ENCODE peak calls at places on chromosomes 7 and 10, in seven cellular contexts. G is SK-N-SH, M is K562, F is Panc1, Q is HepG2, U is H1, T is GM12878. Y is an unnamed sample.

GRCh38 chr10:17023386-17024298 is 106.0 kb downstream of the CUBN start:
- DNase-seq in G (no peak), M (peak), F (no peak), Q (peak), U (no peak), T (peak), Y (peak)

GRCh38 chr7:30464231-30464660 is 14.3 kb downstream of the NOD1 start:
- DNase-seq in G (no peak), M (no peak), F (no peak), Q (no peak), U (no peak), T (peak), Y (no peak)

GRCh38 chr7:49775065-49775948 is 1.9 kb downstream of the VWC2 start:
- DNase-seq in G (peak), M (no peak), F (no peak), Q (no peak), U (no peak), T (no peak), Y (no peak)

GRCh38 chr10:90930971-90931841 is 10.3 kb upstream of the ANKRD1 start:
- DNase-seq in G (no peak), M (no peak), F (no peak), Q (peak), U (peak), T (no peak), Y (no peak)

GRCh38 chr7:142385528-142386340 is 127.9 kb upstream of the PRSS58 start:
- DNase-seq in G (peak), M (peak), F (peak), Q (peak), U (no peak), T (peak), Y (peak)

GRCh38 chr7:2864999-2865670 is 21.0 kb upstream of the GNA12 start:
- DNase-seq in G (peak), M (peak), F (peak), Q (peak), U (no peak), T (no peak), Y (peak)

GRCh38 chr10:5889624-5890518 is at the start of the genes ANKRD16 and FBH1:
- DNase-seq in G (peak), M (peak), F (peak), Q (peak), U (peak), T (peak), Y (peak)

GRCh38 chr7:122688385-122688998 is 10.4 kb downstream of the RNF133 start:
- DNase-seq in G (no peak), M (no peak), F (no peak), Q (no peak), U (no peak), T (no peak), Y (no peak)

GRCh38 chr7:15864260-15864991 is 177.9 kb upstream of the MEOX2 start:
- DNase-seq in G (no peak), M (no peak), F (no peak), Q (no peak), U (no peak), T (no peak), Y (no peak)

GRCh38 chr7:19713676-19714075 is 4.8 kb upstream of the POLR1F start:
- DNase-seq in G (peak), M (peak), F (peak), Q (peak), U (no peak), T (peak), Y (peak)

GRCh38 chr7:156703209-156703608 is 62.6 kb downstream of the RNF32 start:
- DNase-seq in G (no peak), M (no peak), F (no peak), Q (no peak), U (no peak), T (no peak), Y (no peak)

GRCh38 chr7:17944720-17945119 is 4.4 kb upstream of the SNX13 start:
- DNase-seq in G (peak), M (peak), F (no peak), Q (no peak), U (no peak), T (no peak), Y (no peak)

GRCh38 chr10:5545011-5545410 is 20.2 kb downstream of the CALML3 start:
- DNase-seq in G (no peak), M (no peak), F (no peak), Q (no peak), U (no peak), T (no peak), Y (no peak)

GRCh38 chr10:130817046-130817624 is 494.4 kb downstream of the TCERG1L start:
- DNase-seq in G (no peak), M (no peak), F (no peak), Q (no peak), U (no peak), T (no peak), Y (no peak)

GRCh38 chr10:43960477-43960876 is 311.8 kb upstream of the ZNF32 start:
- DNase-seq in G (no peak), M (no peak), F (no peak), Q (no peak), U (no peak), T (no peak), Y (no peak)

GRCh38 chr10:73815719-73816030 is 4.3 kb upstream of the NDST2 start:
- DNase-seq in G (no peak), M (no peak), F (no peak), Q (no peak), U (no peak), T (no peak), Y (no peak)

GRCh38 chr10:29621161-29621560 is 13.6 kb downstream of the SVIL start:
- DNase-seq in G (no peak), M (no peak), F (no peak), Q (peak), U (no peak), T (no peak), Y (no peak)

GRCh38 chr10:28548781-28549498 is 16.0 kb downstream of the WAC start:
- DNase-seq in G (no peak), M (no peak), F (no peak), Q (no peak), U (no peak), T (no peak), Y (no peak)

GRCh38 chr7:84144480-84144879 is 50.1 kb downstream of the SEMA3A start:
- DNase-seq in G (no peak), M (no peak), F (no peak), Q (no peak), U (no peak), T (no peak), Y (no peak)

GRCh38 chr7:28217161-28217560 is 36.6 kb upstream of the JAZF1 start:
- DNase-seq in G (no peak), M (no peak), F (no peak), Q (no peak), U (no peak), T (no peak), Y (no peak)

GRCh38 chr7:122518488-122518887 is 180.4 kb downstream of the RNF133 start:
- DNase-seq in G (no peak), M (no peak), F (no peak), Q (no peak), U (no peak), T (no peak), Y (no peak)

GRCh38 chr10:117175215-117175900 is 21.9 kb upstream of the KCNK18 start:
- DNase-seq in G (peak), M (no peak), F (no peak), Q (no peak), U (no peak), T (no peak), Y (no peak)

GRCh38 chr7:45646996-45647411 is 72.8 kb downstream of the ADCY1 start:
- DNase-seq in G (peak), M (no peak), F (no peak), Q (no peak), U (no peak), T (no peak), Y (no peak)

GRCh38 chr10:76015245-76015644 is 583.8 kb downstream of the LRMDA start:
- DNase-seq in G (no peak), M (no peak), F (no peak), Q (no peak), U (no peak), T (no peak), Y (no peak)

DNA sequence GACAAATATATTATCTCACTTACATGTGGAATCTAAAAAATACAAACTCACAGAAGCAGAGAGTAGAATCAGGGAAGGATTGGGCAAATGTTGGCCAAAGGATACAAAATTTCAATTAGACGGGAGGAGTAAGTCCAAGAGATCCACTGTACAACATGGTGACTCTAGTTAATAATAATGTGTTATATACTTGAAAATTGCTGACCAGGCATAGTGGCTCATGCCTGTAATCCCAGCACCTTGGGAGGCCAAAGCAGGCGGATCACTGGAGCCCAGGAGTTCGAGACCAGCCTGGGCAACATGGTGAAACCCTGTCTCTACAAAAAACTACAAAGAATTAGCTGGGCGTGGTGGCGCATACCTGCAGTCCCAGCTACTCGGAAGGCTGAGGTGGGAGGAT is 16.4 kb downstream of the MTERF1 start:
- DNase-seq in G (no peak), M (no peak), F (no peak), Q (no peak), U (no peak), T (no peak), Y (no peak)
- TF ChIP-seq SIN3A in G (no peak), M (no peak), F (no peak), Q (no peak), U (no peak), T (no peak), Y (no peak)

GRCh38 chr10:61364619-61365018 is 88.6 kb downstream of the TMEM26 start:
- DNase-seq in G (no peak), M (no peak), F (no peak), Q (no peak), U (no peak), T (no peak), Y (no peak)

DNA sequence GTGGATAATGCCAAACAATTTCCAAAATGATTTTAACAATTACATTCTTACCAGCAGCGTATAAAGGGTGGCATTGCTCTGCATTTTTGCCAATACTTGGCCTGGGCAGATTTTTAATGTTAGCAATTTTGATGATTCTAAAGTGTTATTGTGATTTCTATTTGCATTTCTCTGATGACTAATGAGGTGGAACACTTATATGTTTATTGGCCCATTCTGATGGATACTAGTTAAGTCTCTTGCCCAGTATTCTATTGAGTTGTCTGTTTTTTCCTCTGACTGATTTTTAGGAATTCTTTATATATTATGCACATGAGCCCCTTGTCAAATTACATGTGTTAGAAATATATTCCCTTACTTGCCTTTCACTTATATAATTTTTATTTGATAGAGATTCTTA is 86.8 kb downstream of the TMEM26 start:
- DNase-seq in G (no peak), M (no peak), F (no peak), Q (no peak), U (no peak), T (no peak), Y (no peak)
- TF ChIP-seq SIN3A in G (no peak), M (no peak), F (no peak), Q (no peak), U (no peak), T (no peak), Y (no peak)

GRCh38 chr7:134514663-134515062 is 12.7 kb upstream of the AKR1B10 start:
- DNase-seq in G (peak), M (peak), F (peak), Q (peak), U (no peak), T (peak), Y (peak)

GRCh38 chr7:134515569-134516468 is 11.5 kb upstream of the AKR1B10 start:
- DNase-seq in G (no peak), M (no peak), F (peak), Q (no peak), U (no peak), T (no peak), Y (peak)

GRCh38 chr7:134520130-134520529 is 7.2 kb upstream of the AKR1B10 start:
- DNase-seq in G (no peak), M (no peak), F (no peak), Q (no peak), U (no peak), T (no peak), Y (no peak)
- TF ChIP-seq SIN3A in G (no peak), M (no peak), F (no peak), Q (no peak), U (no peak), T (no peak), Y (no peak)

DNA sequence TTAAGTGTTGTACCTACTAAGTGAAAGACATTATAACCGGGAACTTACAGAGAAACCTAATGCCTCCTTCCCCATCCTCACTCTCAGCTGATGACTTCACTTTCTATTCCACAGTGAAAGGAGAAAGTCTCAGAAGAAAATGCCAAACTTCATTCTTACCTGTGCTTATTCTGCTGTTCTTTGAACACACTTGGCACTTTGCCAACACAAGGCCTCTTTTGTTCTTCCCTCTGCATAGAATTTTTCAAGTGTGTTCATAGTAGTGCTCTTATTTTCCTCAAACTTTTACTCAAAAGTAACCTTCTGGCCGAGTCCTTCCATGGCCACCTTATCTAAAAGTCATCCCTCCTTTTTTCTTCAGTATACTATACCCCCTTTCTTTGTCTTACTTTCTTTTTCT is 59.4 kb upstream of the ETV1 start:
- DNase-seq in G (no peak), M (no peak), F (no peak), Q (no peak), U (no peak), T (no peak), Y (no peak)
- TF ChIP-seq SIN3A in G (no peak), M (no peak), F (no peak), Q (no peak), U (no peak), T (no peak), Y (no peak)

GRCh38 chr10:3805227-3805790 is 20.3 kb upstream of the KLF6 start:
- DNase-seq in G (no peak), M (no peak), F (peak), Q (no peak), U (no peak), T (peak), Y (peak)
- TF ChIP-seq SIN3A in G (no peak), M (no peak), F (no peak), Q (no peak), U (no peak), T (no peak), Y (peak)

DNA sequence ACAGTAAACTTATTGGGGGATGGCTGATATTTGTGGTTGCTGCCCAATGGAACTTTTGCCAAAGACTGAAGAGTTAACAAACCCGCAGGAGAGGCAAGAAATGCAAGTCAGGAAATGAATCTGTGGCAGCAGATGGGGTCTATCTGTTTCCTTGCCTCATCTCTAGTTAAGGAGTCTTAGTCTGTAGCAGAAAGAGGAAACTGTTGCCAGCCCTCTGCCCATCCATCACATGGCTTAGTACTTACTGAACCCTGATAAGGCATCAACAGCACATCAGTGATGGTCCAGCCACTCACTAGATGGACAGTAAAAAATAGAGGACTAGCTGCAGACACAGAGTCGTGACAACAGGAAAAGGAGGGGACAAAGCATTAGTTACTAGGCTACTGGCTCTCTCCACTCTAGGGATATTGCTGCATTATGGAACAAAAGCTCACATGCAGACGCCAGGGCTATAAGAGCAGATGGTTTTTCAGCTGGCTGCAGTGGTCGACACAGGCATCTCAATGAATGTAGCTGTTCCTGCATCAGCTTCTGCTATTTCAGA is 614.7 kb downstream of the PARD3 start:
- DNase-seq in G (peak), M (no peak), F (no peak), Q (no peak), U (no peak), T (no peak), Y (no peak)
- TF ChIP-seq SIN3A in G (no peak), M (no peak), F (no peak), Q (no peak), U (no peak), T (no peak), Y (no peak)

DNA sequence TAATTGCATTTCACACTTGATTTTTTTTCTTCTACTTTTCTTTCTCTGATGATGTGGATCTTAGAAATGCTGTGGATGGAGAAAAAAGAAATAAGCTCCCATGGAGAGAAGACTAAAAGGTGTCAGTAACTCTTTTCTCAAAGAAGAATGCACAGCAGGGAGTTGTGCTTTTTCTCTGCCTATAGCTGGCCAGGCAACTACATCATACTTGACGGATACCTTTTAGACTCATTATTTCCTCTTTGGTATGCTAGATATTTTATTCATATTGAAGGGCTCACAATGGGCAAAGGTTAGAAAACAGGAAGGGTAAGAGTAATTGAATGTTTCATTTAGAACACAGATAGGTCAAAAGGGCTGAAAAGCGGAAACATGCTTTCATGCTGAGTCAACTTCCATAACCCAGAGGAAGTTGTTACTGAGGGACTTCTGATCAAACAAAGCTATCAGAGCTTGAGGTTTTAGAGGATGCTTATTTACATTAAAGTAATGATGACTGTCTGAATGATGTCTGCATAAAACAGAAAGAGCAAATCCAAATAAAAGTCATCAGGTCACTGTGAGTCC is 773.1 kb upstream of the LRRN3 start:
- DNase-seq in G (no peak), M (no peak), F (no peak), Q (peak), U (no peak), T (no peak), Y (peak)
- TF ChIP-seq SIN3A in G (no peak), M (no peak), F (no peak), Q (no peak), U (no peak), T (no peak), Y (no peak)

DNA sequence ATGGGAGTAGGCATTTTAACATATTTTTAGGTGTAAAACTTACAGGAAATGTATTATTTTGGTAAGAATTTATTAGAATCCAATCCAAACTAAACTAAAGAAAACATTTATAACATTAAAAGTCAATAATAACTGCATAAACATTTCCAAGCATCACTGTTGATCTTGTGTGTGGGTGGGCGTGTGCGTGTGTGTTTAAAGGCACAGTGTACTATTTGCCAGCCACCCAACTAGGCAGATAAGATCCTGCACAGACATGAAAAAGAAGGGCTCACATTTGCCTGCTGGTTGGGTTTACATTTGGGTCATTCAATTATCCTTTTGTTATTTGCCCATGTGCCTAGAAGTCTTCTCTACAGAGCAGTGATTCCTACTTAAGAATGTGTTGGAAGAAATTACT is 31.0 kb upstream of the WNT16 start:
- DNase-seq in G (peak), M (no peak), F (no peak), Q (no peak), U (no peak), T (no peak), Y (no peak)
- TF ChIP-seq SIN3A in G (no peak), M (no peak), F (no peak), Q (no peak), U (no peak), T (no peak), Y (no peak)

GRCh38 chr7:44217852-44218402 is 17.1 kb downstream of the YKT6 start:
- DNase-seq in G (peak), M (no peak), F (no peak), Q (no peak), U (no peak), T (no peak), Y (no peak)

GRCh38 chr7:44217133-44217714 is 16.4 kb downstream of the YKT6 start:
- DNase-seq in G (peak), M (no peak), F (no peak), Q (no peak), U (no peak), T (no peak), Y (no peak)

GRCh38 chr7:44220046-44220720 is 19.4 kb downstream of the YKT6 start:
- DNase-seq in G (peak), M (no peak), F (no peak), Q (no peak), U (no peak), T (no peak), Y (no peak)

GRCh38 chr7:44219371-44220045 is 18.7 kb downstream of the YKT6 start:
- DNase-seq in G (peak), M (no peak), F (no peak), Q (no peak), U (no peak), T (no peak), Y (no peak)

DNA sequence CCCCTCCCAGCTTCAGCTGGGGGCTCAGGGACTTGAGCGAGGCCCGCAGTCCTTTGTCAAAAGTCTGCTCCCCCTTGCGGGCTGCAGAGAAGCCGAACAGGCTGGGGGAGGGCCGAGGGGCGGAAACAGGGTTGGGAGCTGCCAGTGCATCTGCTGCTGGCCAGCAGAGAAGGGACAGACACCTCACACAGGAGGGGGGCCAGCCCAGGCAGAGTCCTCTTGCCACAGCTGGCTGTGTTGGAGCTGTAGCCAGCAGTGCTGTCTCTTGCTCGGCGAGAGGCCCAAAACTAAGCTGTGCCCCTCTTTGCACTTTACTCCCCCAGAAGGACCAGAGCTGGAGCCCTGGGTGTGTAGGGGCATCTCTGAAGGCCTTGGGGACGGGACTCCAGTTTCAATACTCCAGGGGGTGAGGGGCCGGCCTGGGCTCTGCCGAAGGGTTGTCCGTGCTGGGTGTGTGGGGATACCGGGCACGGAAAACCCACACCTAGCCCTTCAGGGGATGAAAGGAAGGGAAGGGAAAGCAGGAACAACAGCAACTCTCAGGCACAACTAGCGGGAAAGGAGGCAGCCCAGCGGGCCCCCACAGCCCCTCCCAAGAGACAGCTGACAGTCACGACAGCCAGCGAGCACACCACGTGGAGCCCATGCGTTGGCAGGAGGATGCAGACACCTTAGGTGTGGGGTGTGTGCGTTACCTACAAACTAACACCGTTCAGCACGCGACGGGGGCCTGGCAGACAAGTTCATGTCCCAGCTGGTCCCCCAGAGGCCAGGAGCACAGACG is 17.8 kb downstream of the YKT6 start:
- DNase-seq in G (peak), M (peak), F (no peak), Q (peak), U (peak), T (no peak), Y (no peak)
- TF ChIP-seq SIN3A in G (no peak), M (no peak), F (no peak), Q (no peak), U (no peak), T (no peak), Y (no peak)

Y was measured in HCT116.